ENCODE peak calls at places on chromosomes 12 and 14, in ten cellular contexts. I is stimulated activated CD8-positive, alpha-beta memory T cell treated with anti-CD3 and anti-CD28 coated beads, Interleukin-2, amount 100 ng/mL, for 1 hour; E is esophagus squamous epithelium; Z is adipocyte; U is T47D; K is stimulated activated effector memory CD8-positive, alpha-beta T cell treated with anti-CD3 and anti-CD28 coated beads, Interleukin-12 subunit alpha, Interleukin-12 subunit beta, amount 100 ng/mL, for 72 hours; V is SW480; S is left cardiac atrium; G is NCI-H2029; R is stimulated activated CD4-positive, alpha-beta T cell treated with anti-CD3 and anti-CD28 coated beads, Interleukin-15, amount 100 ng/mL, for 1 hour. D is an unnamed sample.

GRCh38 chr12:112803620-112804279 is 12.2 kb downstream of the RPH3A start:
- DNase-seq in G (no peak), S (no peak), Z (no peak), V (no peak), K (no peak), U (no peak), R (no peak), I (no peak), E (no peak), D (no peak)

GRCh38 chr12:40168001-40168400 is 56.8 kb upstream of the LRRK2 start:
- DNase-seq in V (no peak), Z (no peak), G (no peak), U (no peak), K (no peak), E (no peak), R (no peak), S (no peak), I (no peak), D (no peak)

GRCh38 chr12:24903305-24904088 is 45.4 kb downstream of the BCAT1 start:
- DNase-seq in E (no peak), K (no peak), Z (no peak), R (no peak), V (no peak), G (no peak), I (no peak), S (no peak), U (no peak), D (no peak)

GRCh38 chr14:58549358-58549757 is 88.4 kb upstream of the DACT1 start:
- DNase-seq in R (no peak), V (no peak), E (no peak), Z (no peak), K (no peak), S (no peak), I (no peak), G (no peak), U (no peak), D (no peak)

GRCh38 chr12:189622-189962 is 24.4 kb downstream of the SLC6A12 start:
- DNase-seq in I (no peak), V (no peak), U (no peak), G (no peak), E (no peak), K (no peak), S (no peak), R (no peak), Z (no peak), D (no peak)

GRCh38 chr14:20820063-20820904 is 17.6 kb upstream of the RNASE1 start:
- DNase-seq in V (no peak), Z (no peak), U (no peak), I (no peak), E (no peak), R (no peak), K (no peak), S (no peak), G (no peak), D (no peak)

GRCh38 chr12:112183141-112183581 is 57.8 kb downstream of the TRAFD1 start:
- DNase-seq in Z (peak), K (peak), R (no peak), I (no peak), S (no peak), G (no peak), U (no peak), E (no peak), V (no peak), D (no peak)

GRCh38 chr12:8996682-8997405 is 7.5 kb downstream of the KLRG1 start:
- DNase-seq in I (no peak), R (no peak), U (no peak), Z (peak), V (peak), S (no peak), E (no peak), G (no peak), K (no peak), D (no peak)

D was measured in vagina.